ENCODE peak calls at places on chromosomes 11 and 22, in seven cellular contexts. One of them, this sample, is unnamed.

GRCh38 chr11:55969845-55970244 is at the start of gene OR10AG1:
- DNase-seq in omental fat pad: no peak
- DNase-seq in HFF-Myc: no peak
- DNase-seq in posterior vena cava: no peak
- DNase-seq in substantia nigra: no peak
- DNase-seq in hepatic stellate cell: no peak
- DNase-seq in NK-92 treated with Interleukin-12 subunit alpha and Interleukin-12 subunit beta, amount 100 ng/mL, for 24 hours: no peak
- DNase-seq in this sample: no peak

GRCh38 chr11:96211433-96211832 is 131.6 kb downstream of the MAML2 start:
- DNase-seq in omental fat pad: no peak
- DNase-seq in HFF-Myc: no peak
- DNase-seq in posterior vena cava: no peak
- DNase-seq in substantia nigra: no peak
- DNase-seq in hepatic stellate cell: no peak
- DNase-seq in NK-92 treated with Interleukin-12 subunit alpha and Interleukin-12 subunit beta, amount 100 ng/mL, for 24 hours: no peak
- DNase-seq in this sample: no peak

GRCh38 chr11:69650832-69651344 is 9.9 kb downstream of the CCND1 start:
- DNase-seq in omental fat pad: no peak
- DNase-seq in HFF-Myc: no peak
- DNase-seq in posterior vena cava: peak; percentile 71
- DNase-seq in substantia nigra: no peak
- DNase-seq in hepatic stellate cell: no peak
- DNase-seq in NK-92 treated with Interleukin-12 subunit alpha and Interleukin-12 subunit beta, amount 100 ng/mL, for 24 hours: no peak
- DNase-seq in this sample: no peak

GRCh38 chr22:42697542-42698013 is 23.1 kb downstream of the A4GALT start:
- DNase-seq in omental fat pad: no peak
- DNase-seq in HFF-Myc: peak; percentile 61
- DNase-seq in posterior vena cava: peak; percentile 92
- DNase-seq in substantia nigra: no peak
- DNase-seq in hepatic stellate cell: peak; percentile 93
- DNase-seq in NK-92 treated with Interleukin-12 subunit alpha and Interleukin-12 subunit beta, amount 100 ng/mL, for 24 hours: no peak
- DNase-seq in this sample: peak; percentile 91

GRCh38 chr11:28257761-28258160 is 149.6 kb downstream of the METTL15 start:
- DNase-seq in omental fat pad: no peak
- DNase-seq in HFF-Myc: no peak
- DNase-seq in posterior vena cava: no peak
- DNase-seq in substantia nigra: no peak
- DNase-seq in hepatic stellate cell: no peak
- DNase-seq in NK-92 treated with Interleukin-12 subunit alpha and Interleukin-12 subunit beta, amount 100 ng/mL, for 24 hours: no peak
- DNase-seq in this sample: no peak

GRCh38 chr11:83257638-83258229 is 28.4 kb downstream of the CCDC90B start:
- DNase-seq in omental fat pad: no peak
- DNase-seq in HFF-Myc: peak; percentile 38
- DNase-seq in posterior vena cava: no peak
- DNase-seq in substantia nigra: no peak
- DNase-seq in hepatic stellate cell: peak; percentile 16
- DNase-seq in NK-92 treated with Interleukin-12 subunit alpha and Interleukin-12 subunit beta, amount 100 ng/mL, for 24 hours: no peak
- DNase-seq in this sample: peak; percentile 20

GRCh38 chr11:79461144-79461543 is 20.3 kb upstream of the TENM4 start:
- DNase-seq in omental fat pad: no peak
- DNase-seq in HFF-Myc: no peak
- DNase-seq in posterior vena cava: no peak
- DNase-seq in substantia nigra: no peak
- DNase-seq in hepatic stellate cell: no peak
- DNase-seq in NK-92 treated with Interleukin-12 subunit alpha and Interleukin-12 subunit beta, amount 100 ng/mL, for 24 hours: no peak
- DNase-seq in this sample: peak; percentile 33

GRCh38 chr22:38073150-38074130 is 10.5 kb downstream of the SLC16A8 start:
- DNase-seq in omental fat pad: no peak
- DNase-seq in HFF-Myc: no peak
- DNase-seq in posterior vena cava: no peak
- DNase-seq in substantia nigra: no peak
- DNase-seq in hepatic stellate cell: no peak
- DNase-seq in NK-92 treated with Interleukin-12 subunit alpha and Interleukin-12 subunit beta, amount 100 ng/mL, for 24 hours: no peak
- DNase-seq in this sample: no peak

GRCh38 chr11:94835571-94835970 is 67.4 kb downstream of the AMOTL1 start:
- DNase-seq in omental fat pad: no peak
- DNase-seq in HFF-Myc: no peak
- DNase-seq in posterior vena cava: no peak
- DNase-seq in substantia nigra: no peak
- DNase-seq in hepatic stellate cell: no peak
- DNase-seq in NK-92 treated with Interleukin-12 subunit alpha and Interleukin-12 subunit beta, amount 100 ng/mL, for 24 hours: no peak
- DNase-seq in this sample: no peak

GRCh38 chr22:29157759-29158535 is 47.7 kb upstream of the EMID1 start:
- DNase-seq in omental fat pad: no peak
- DNase-seq in HFF-Myc: no peak
- DNase-seq in posterior vena cava: peak; percentile 40
- DNase-seq in substantia nigra: no peak
- DNase-seq in hepatic stellate cell: no peak
- DNase-seq in NK-92 treated with Interleukin-12 subunit alpha and Interleukin-12 subunit beta, amount 100 ng/mL, for 24 hours: no peak
- DNase-seq in this sample: no peak

GRCh38 chr22:31998784-31999435 is 44.2 kb upstream of the SLC5A1 start:
- DNase-seq in omental fat pad: no peak
- DNase-seq in HFF-Myc: no peak
- DNase-seq in posterior vena cava: no peak
- DNase-seq in substantia nigra: no peak
- DNase-seq in hepatic stellate cell: no peak
- DNase-seq in NK-92 treated with Interleukin-12 subunit alpha and Interleukin-12 subunit beta, amount 100 ng/mL, for 24 hours: no peak
- DNase-seq in this sample: no peak

GRCh38 chr11:116231540-116231939 is 541.2 kb downstream of the BUD13 start:
- DNase-seq in omental fat pad: no peak
- DNase-seq in HFF-Myc: no peak
- DNase-seq in posterior vena cava: peak; percentile 2
- DNase-seq in substantia nigra: no peak
- DNase-seq in hepatic stellate cell: no peak
- DNase-seq in NK-92 treated with Interleukin-12 subunit alpha and Interleukin-12 subunit beta, amount 100 ng/mL, for 24 hours: no peak
- DNase-seq in this sample: no peak

GRCh38 chr11:107468596-107468995 is 11.0 kb upstream of the CWF19L2 start:
- DNase-seq in omental fat pad: no peak
- DNase-seq in HFF-Myc: peak; percentile 69
- DNase-seq in posterior vena cava: no peak
- DNase-seq in substantia nigra: no peak
- DNase-seq in hepatic stellate cell: no peak
- DNase-seq in NK-92 treated with Interleukin-12 subunit alpha and Interleukin-12 subunit beta, amount 100 ng/mL, for 24 hours: no peak
- DNase-seq in this sample: no peak

GRCh38 chr11:103608566-103608965 is 427.9 kb upstream of the DDI1 start:
- DNase-seq in omental fat pad: no peak
- DNase-seq in HFF-Myc: no peak
- DNase-seq in posterior vena cava: no peak
- DNase-seq in substantia nigra: no peak
- DNase-seq in hepatic stellate cell: peak; percentile 8
- DNase-seq in NK-92 treated with Interleukin-12 subunit alpha and Interleukin-12 subunit beta, amount 100 ng/mL, for 24 hours: no peak
- DNase-seq in this sample: peak; percentile 32

GRCh38 chr11:69348414-69349235 is 54.7 kb downstream of the MYEOV start:
- DNase-seq in omental fat pad: no peak
- DNase-seq in HFF-Myc: no peak
- DNase-seq in posterior vena cava: peak; percentile 46
- DNase-seq in substantia nigra: no peak
- DNase-seq in hepatic stellate cell: no peak
- DNase-seq in NK-92 treated with Interleukin-12 subunit alpha and Interleukin-12 subunit beta, amount 100 ng/mL, for 24 hours: no peak
- DNase-seq in this sample: no peak